ENCODE peak calls at places on chromosomes 1 and 21, in four cellular contexts. One of them, this sample, is unnamed. For H3K9me3 and H3K4me1, the result is how much of the 10 kb centered on the place peaks cover.

GRCh38 chr21:35226302-35226701 is 177.2 kb upstream of the RUNX1 start:
- DNase-seq in body of pancreas: no peak
- DNase-seq in upper lobe of right lung: no peak
- DNase-seq in HCT116: no peak
- DNase-seq in this sample: no peak

GRCh38 chr1:80171101-80171500 is 1164.6 kb upstream of the ADGRL4 start:
- DNase-seq in HCT116: no peak
- DNase-seq in body of pancreas: peak
- DNase-seq in upper lobe of right lung: no peak
- DNase-seq in this sample: no peak

GRCh38 chr1:224785622-224786021 is 143.9 kb upstream of the DNAH14 start:
- DNase-seq in HCT116: no peak
- DNase-seq in upper lobe of right lung: no peak
- DNase-seq in body of pancreas: no peak
- DNase-seq in this sample: no peak

GRCh38 chr1:194062526-194062925 is 876.1 kb upstream of the B3GALT2 start:
- DNase-seq in body of pancreas: no peak
- DNase-seq in HCT116: no peak
- DNase-seq in upper lobe of right lung: no peak
- DNase-seq in this sample: no peak

GRCh38 chr1:177802304-177802703 is 167.6 kb downstream of the SEC16B start:
- DNase-seq in body of pancreas: no peak
- DNase-seq in HCT116: no peak
- DNase-seq in upper lobe of right lung: no peak
- DNase-seq in this sample: no peak

GRCh38 chr21:45322960-45323461 is 35.3 kb upstream of the POFUT2 start:
- DNase-seq in HCT116: no peak
- DNase-seq in upper lobe of right lung: peak
- DNase-seq in body of pancreas: peak
- DNase-seq in this sample: no peak

GRCh38 chr1:53078333-53079101 is 16.5 kb downstream of the PODN start:
- DNase-seq in upper lobe of right lung: peak
- DNase-seq in body of pancreas: no peak
- DNase-seq in HCT116: no peak
- DNase-seq in this sample: no peak

GRCh38 chr1:64093941-64094340 is 109.5 kb upstream of the UBE2U start:
- DNase-seq in upper lobe of right lung: no peak
- DNase-seq in body of pancreas: no peak
- DNase-seq in HCT116: no peak
- DNase-seq in this sample: no peak

GRCh38 chr1:51843948-51844347 is 34.6 kb downstream of the NRDC start:
- DNase-seq in upper lobe of right lung: no peak
- DNase-seq in HCT116: no peak
- DNase-seq in body of pancreas: no peak
- DNase-seq in this sample: no peak

GRCh38 chr21:29501451-29501850 is 202.7 kb downstream of the BACH1 start:
- DNase-seq in HCT116: no peak
- DNase-seq in upper lobe of right lung: no peak
- DNase-seq in body of pancreas: no peak
- DNase-seq in this sample: no peak

GRCh38 chr1:201422436-201423030 is 1.0 kb upstream of the TNNI1 start:
- DNase-seq in upper lobe of right lung: no peak
- DNase-seq in body of pancreas: no peak
- DNase-seq in HCT116: no peak
- DNase-seq in this sample: no peak

GRCh38 chr1:243341074-243341473 is 85.2 kb downstream of the SDCCAG8 start:
- DNase-seq in upper lobe of right lung: no peak
- DNase-seq in body of pancreas: no peak
- DNase-seq in HCT116: no peak
- DNase-seq in this sample: no peak

GRCh38 chr1:168689726-168690602 is 39.0 kb downstream of the DPT start:
- DNase-seq in HCT116: no peak
- DNase-seq in upper lobe of right lung: no peak
- DNase-seq in body of pancreas: peak
- DNase-seq in this sample: no peak

GRCh38 chr1:110606784-110607662 is 865 bp upstream of the KCNA2 start:
- DNase-seq in HCT116: no peak
- DNase-seq in upper lobe of right lung: no peak
- DNase-seq in body of pancreas: peak
- DNase-seq in this sample: no peak

GRCh38 chr1:8211620-8212442 is 106.1 kb upstream of the SLC45A1 start:
- DNase-seq in HCT116: peak
- DNase-seq in upper lobe of right lung: peak
- DNase-seq in body of pancreas: no peak
- DNase-seq in this sample: peak

GRCh38 chr21:42937960-42938580 is 12.6 kb upstream of the ERVH48-1 start:
- DNase-seq in upper lobe of right lung: peak
- DNase-seq in body of pancreas: no peak
- DNase-seq in HCT116: no peak
- DNase-seq in this sample: no peak

GRCh38 chr21:42941696-42942085 is 16.3 kb upstream of the ERVH48-1 start:
- DNase-seq in upper lobe of right lung: peak
- DNase-seq in body of pancreas: no peak
- DNase-seq in HCT116: no peak
- DNase-seq in this sample: no peak

GRCh38 chr21:42939581-42940413 is 14.4 kb upstream of the ERVH48-1 start:
- DNase-seq in HCT116: no peak
- DNase-seq in upper lobe of right lung: peak
- DNase-seq in body of pancreas: peak
- DNase-seq in this sample: peak

DNA sequence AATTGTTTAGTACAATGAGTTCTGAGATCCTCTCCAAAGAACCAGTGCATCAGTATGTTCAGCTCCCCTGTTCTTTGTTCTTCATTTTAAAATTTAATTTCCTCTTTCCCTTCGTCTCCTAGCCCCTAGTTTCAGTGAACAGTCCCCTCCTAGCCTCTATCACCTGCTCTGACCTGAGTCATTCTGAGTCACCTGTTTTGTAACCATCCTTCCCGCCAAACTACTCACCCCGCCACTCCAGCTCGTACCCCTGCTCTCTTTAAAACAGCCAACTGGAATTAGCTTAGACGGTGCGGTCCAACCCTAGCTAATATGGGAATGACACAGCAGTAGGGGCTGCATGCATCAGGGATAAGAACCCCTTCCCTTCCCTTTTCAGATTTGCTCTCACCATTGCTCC is 16.8 kb upstream of the ERVH48-1 start:
- DNase-seq in upper lobe of right lung: no peak
- DNase-seq in body of pancreas: no peak
- DNase-seq in HCT116: no peak
- DNase-seq in this sample: no peak
- H3K27ac ChIP-seq in upper lobe of right lung: no peak
- H3K27ac ChIP-seq in body of pancreas: no peak
- H3K27ac ChIP-seq in HCT116: no peak
- H3K27ac ChIP-seq in this sample: no peak

GRCh38 chr1:154839691-154840090 is 30.4 kb downstream of the KCNN3 start:
- DNase-seq in body of pancreas: no peak
- DNase-seq in HCT116: no peak
- DNase-seq in upper lobe of right lung: peak
- DNase-seq in this sample: peak
- H3K9me3 ChIP-seq in body of pancreas: under half
- H3K9me3 ChIP-seq in HCT116: under half
- H3K9me3 ChIP-seq in upper lobe of right lung: under half
- H3K9me3 ChIP-seq in this sample: under half

GRCh38 chr1:198889102-198889501 is 250.3 kb downstream of the PTPRC start:
- DNase-seq in HCT116: no peak
- DNase-seq in body of pancreas: no peak
- DNase-seq in upper lobe of right lung: no peak
- DNase-seq in this sample: no peak
- H3K4me1 ChIP-seq in HCT116: under half
- H3K4me1 ChIP-seq in body of pancreas: under half
- H3K4me1 ChIP-seq in upper lobe of right lung: under half
- H3K4me1 ChIP-seq in this sample: under half

DNA sequence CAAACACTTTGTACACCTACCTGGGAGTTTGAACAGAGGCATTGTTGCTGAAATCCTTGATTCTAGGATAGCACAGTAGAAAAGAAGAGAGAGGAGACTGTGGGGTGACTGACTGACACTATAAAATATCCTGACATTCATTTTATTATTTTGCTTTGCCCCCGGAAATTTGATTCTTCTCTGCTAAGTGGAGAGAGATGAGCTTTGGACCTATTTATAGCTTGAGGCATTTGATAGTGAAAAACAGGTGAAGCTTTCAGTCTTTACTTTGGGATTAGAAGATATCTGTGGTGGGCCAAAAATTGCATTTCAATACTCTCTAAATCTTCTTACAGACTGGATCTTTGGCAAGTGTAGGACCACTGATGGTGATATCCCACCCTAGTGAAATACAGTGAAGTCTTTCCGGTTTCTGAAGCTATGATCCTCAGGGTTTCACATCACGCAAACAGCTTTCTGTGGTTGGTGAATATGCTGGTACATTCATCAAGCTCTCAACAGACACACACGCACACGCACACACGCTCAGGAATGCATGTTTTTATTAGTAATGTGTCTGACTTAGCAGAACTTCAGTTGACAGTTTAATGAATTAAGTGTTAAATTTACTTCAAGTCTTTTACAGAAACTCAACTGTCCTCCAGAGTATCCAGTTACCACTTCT is at the start of gene AMPD1:
- DNase-seq in upper lobe of right lung: no peak
- DNase-seq in HCT116: no peak
- DNase-seq in body of pancreas: no peak
- DNase-seq in this sample: no peak
- H3K27ac ChIP-seq in upper lobe of right lung: no peak
- H3K27ac ChIP-seq in HCT116: no peak
- H3K27ac ChIP-seq in body of pancreas: no peak
- H3K27ac ChIP-seq in this sample: no peak

GRCh38 chr1:42504535-42505128 is 41.5 kb downstream of the CCDC30 start:
- DNase-seq in HCT116: no peak
- DNase-seq in body of pancreas: no peak
- DNase-seq in upper lobe of right lung: no peak
- DNase-seq in this sample: no peak
- H3K9me3 ChIP-seq in HCT116: under half
- H3K9me3 ChIP-seq in body of pancreas: under half
- H3K9me3 ChIP-seq in upper lobe of right lung: under half
- H3K9me3 ChIP-seq in this sample: under half

This sample was measured in left lung.